ENCODE peak calls at places on chromosomes 12 and 14, in four cellular contexts. One of them, this sample, is unnamed.

GRCh38 chr12:116520801-116521471 is 38.2 kb upstream of the MAP1LC3B2 start:
- DNase-seq in tibial artery: no peak
- DNase-seq in IMR-90: peak; percentile 33
- DNase-seq in GM06990: no peak
- DNase-seq in this sample: no peak

GRCh38 chr12:72677187-72677586 is 405.0 kb downstream of the TRHDE start:
- DNase-seq in tibial artery: no peak
- DNase-seq in IMR-90: no peak
- DNase-seq in GM06990: no peak
- DNase-seq in this sample: no peak

GRCh38 chr14:50523271-50524041 is 8.9 kb downstream of the MAP4K5 start:
- DNase-seq in tibial artery: no peak
- DNase-seq in IMR-90: no peak
- DNase-seq in GM06990: no peak
- DNase-seq in this sample: no peak

GRCh38 chr12:109510196-109510595 is 32.8 kb downstream of the UBE3B start:
- DNase-seq in tibial artery: no peak
- DNase-seq in IMR-90: no peak
- DNase-seq in GM06990: no peak
- DNase-seq in this sample: no peak

GRCh38 chr12:109626378-109627115 is 53.0 kb downstream of the MVK start:
- DNase-seq in tibial artery: no peak
- DNase-seq in IMR-90: no peak
- DNase-seq in GM06990: no peak
- DNase-seq in this sample: no peak

GRCh38 chr14:101216725-101217463 is 313.4 kb upstream of the RTL1 start:
- DNase-seq in tibial artery: no peak
- DNase-seq in IMR-90: no peak
- DNase-seq in GM06990: no peak
- DNase-seq in this sample: no peak

GRCh38 chr14:54420478-54421116 is 20.6 kb downstream of the CNIH1 start:
- DNase-seq in tibial artery: peak; percentile 28
- DNase-seq in IMR-90: peak; percentile 58
- DNase-seq in GM06990: no peak
- DNase-seq in this sample: no peak

GRCh38 chr12:116382456-116382902 is 105.0 kb upstream of the MED13L start:
- DNase-seq in tibial artery: no peak
- DNase-seq in IMR-90: peak; percentile 72
- DNase-seq in GM06990: no peak
- DNase-seq in this sample: no peak

GRCh38 chr12:27515671-27516070 is 8.3 kb upstream of the PPFIBP1 start:
- DNase-seq in tibial artery: no peak
- DNase-seq in IMR-90: no peak
- DNase-seq in GM06990: no peak
- DNase-seq in this sample: no peak

GRCh38 chr14:50403433-50403832 is 6.8 kb upstream of the CDKL1 start:
- DNase-seq in tibial artery: no peak
- DNase-seq in IMR-90: peak; percentile 77
- DNase-seq in GM06990: no peak
- DNase-seq in this sample: no peak

GRCh38 chr12:43113153-43113552 is 438.9 kb downstream of the ADAMTS20 start:
- DNase-seq in tibial artery: no peak
- DNase-seq in IMR-90: no peak
- DNase-seq in GM06990: no peak
- DNase-seq in this sample: no peak

GRCh38 chr14:68633131-68633991 is 159.5 kb downstream of the ZFP36L1 start:
- DNase-seq in tibial artery: no peak
- DNase-seq in IMR-90: no peak
- DNase-seq in GM06990: no peak
- DNase-seq in this sample: no peak

GRCh38 chr12:97713217-97713616 is 250.6 kb downstream of the RMST start:
- DNase-seq in tibial artery: no peak
- DNase-seq in IMR-90: no peak
- DNase-seq in GM06990: no peak
- DNase-seq in this sample: no peak

GRCh38 chr12:97711392-97711791 is 248.8 kb downstream of the RMST start:
- DNase-seq in tibial artery: no peak
- DNase-seq in IMR-90: no peak
- DNase-seq in GM06990: no peak
- DNase-seq in this sample: no peak

GRCh38 chr12:97713972-97714588 is 251.5 kb downstream of the RMST start:
- DNase-seq in tibial artery: no peak
- DNase-seq in IMR-90: no peak
- DNase-seq in GM06990: no peak
- DNase-seq in this sample: no peak

DNA sequence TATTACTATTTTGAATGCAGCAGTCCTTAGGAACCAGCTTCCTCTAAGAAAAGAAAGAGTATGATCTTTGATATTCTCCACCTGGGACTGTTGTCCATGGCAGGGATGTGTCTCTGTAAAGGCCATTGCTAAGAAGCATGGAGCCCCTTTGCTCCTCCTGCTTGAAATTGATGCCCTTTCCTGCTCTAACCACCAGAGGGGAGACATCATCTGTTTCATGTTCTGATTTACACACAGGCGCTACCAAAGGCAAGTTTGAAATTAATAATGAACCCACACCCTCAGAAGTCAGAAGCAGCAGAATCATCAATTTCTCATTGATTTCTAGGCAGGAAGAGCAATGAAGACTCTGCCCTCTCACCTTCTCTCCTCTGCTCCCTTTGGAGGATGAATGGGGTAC is 253.8 kb downstream of the RMST start:
- DNase-seq in tibial artery: no peak
- DNase-seq in IMR-90: no peak
- DNase-seq in GM06990: no peak
- DNase-seq in this sample: no peak
- TF ChIP-seq CTCF in tibial artery: peak; percentile 31
- TF ChIP-seq CTCF in IMR-90: no peak
- TF ChIP-seq CTCF in GM06990: peak; percentile 60
- TF ChIP-seq CTCF in this sample: no peak

GRCh38 chr14:24390696-24391468 is 7.9 kb upstream of the NYNRIN start:
- DNase-seq in tibial artery: no peak
- DNase-seq in IMR-90: no peak
- DNase-seq in GM06990: no peak
- DNase-seq in this sample: no peak

GRCh38 chr14:24392327-24393098 is 6.3 kb upstream of the NYNRIN start:
- DNase-seq in tibial artery: no peak
- DNase-seq in IMR-90: peak; percentile 67
- DNase-seq in GM06990: no peak
- DNase-seq in this sample: no peak

GRCh38 chr14:24395609-24396580 is 2.9 kb upstream of the NYNRIN start:
- DNase-seq in tibial artery: no peak
- DNase-seq in IMR-90: no peak
- DNase-seq in GM06990: no peak
- DNase-seq in this sample: no peak

GRCh38 chr14:24397639-24398297 is 1.0 kb upstream of the NYNRIN start:
- DNase-seq in tibial artery: no peak
- DNase-seq in IMR-90: no peak
- DNase-seq in GM06990: no peak
- DNase-seq in this sample: no peak

DNA sequence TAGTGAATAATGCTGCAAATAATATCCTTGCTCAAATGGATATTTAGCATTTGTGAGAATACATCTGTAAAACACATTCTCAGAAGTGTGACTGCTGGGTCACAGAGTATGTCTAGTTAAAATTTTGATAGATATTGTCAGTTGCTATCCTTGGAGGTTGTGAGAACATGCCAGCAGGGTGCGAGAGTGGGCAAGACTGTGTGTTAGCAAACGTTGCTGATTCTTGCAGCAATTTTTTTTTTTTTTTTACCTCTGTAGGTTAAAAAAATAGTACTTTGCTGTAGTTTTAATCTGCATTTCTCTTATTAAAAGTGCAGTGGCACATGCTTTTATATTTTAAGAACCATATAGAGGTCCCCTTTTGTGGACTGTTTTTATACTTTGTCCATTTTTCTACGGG is 4.5 kb upstream of the NYNRIN start:
- DNase-seq in tibial artery: no peak
- DNase-seq in IMR-90: no peak
- DNase-seq in GM06990: no peak
- DNase-seq in this sample: no peak
- TF ChIP-seq CTCF in tibial artery: no peak
- TF ChIP-seq CTCF in IMR-90: no peak
- TF ChIP-seq CTCF in GM06990: no peak
- TF ChIP-seq CTCF in this sample: no peak

DNA sequence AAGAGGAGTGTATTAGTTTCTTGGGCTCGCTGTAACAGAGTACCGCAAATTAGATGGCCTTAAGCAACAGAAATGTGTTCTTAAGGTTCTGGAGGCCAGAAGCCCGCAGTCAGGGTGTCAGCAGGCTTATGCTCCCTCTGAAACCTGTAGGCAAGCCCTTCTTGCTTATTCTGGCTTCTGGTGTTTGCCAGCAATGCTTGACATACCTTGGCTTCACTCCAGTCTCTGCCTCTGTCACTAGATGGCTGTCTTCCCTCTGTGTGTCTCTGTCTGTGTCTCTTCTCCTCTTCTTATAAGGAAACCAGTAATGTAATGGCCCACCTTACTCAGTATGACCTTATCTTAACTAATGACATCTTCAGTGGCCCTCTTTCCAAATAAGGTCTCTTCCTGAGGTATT is 85.1 kb downstream of the DERA start:
- DNase-seq in tibial artery: no peak
- DNase-seq in IMR-90: peak; percentile 41
- DNase-seq in GM06990: no peak
- DNase-seq in this sample: peak; percentile 36
- TF ChIP-seq CTCF in tibial artery: no peak
- TF ChIP-seq CTCF in IMR-90: no peak
- TF ChIP-seq CTCF in GM06990: no peak
- TF ChIP-seq CTCF in this sample: no peak

GRCh38 chr14:75851574-75851866 is 130.3 kb downstream of the TGFB3 start:
- DNase-seq in tibial artery: no peak
- DNase-seq in IMR-90: no peak
- DNase-seq in GM06990: no peak
- DNase-seq in this sample: no peak
- TF ChIP-seq CTCF in tibial artery: no peak
- TF ChIP-seq CTCF in IMR-90: no peak
- TF ChIP-seq CTCF in GM06990: no peak
- TF ChIP-seq CTCF in this sample: no peak

DNA sequence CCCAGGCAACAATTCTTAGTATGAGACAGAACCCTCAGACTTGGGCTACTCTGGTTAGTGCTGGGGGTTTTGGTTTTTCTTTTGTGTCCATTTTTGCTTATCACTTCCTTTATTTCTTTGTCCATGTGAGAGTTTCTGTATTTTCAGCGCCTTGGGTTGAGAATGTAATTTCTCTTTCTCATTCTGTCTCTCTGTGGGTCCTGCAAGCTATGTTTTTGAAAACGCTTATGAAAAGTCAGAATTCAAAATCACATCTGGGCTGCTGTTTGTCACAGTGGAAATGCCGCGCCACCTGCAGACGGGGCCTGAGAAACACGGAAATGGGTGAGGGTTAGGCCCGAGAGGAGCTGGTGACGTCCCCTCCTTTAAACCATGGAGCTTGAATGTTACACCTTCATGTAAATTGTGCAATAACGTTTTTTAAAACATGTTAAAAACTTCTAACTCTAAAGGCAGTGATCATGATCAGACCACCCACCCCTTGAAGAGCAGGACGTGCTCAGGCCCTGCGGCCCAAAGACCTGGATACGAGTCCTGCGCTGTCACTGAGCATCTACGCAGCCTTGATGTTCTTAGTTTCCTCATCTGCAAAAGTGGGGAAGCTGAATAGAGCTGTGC is 26.1 kb downstream of the JDP2 start:
- DNase-seq in tibial artery: no peak
- DNase-seq in IMR-90: no peak
- DNase-seq in GM06990: peak; percentile 46
- DNase-seq in this sample: no peak
- TF ChIP-seq CTCF in tibial artery: no peak
- TF ChIP-seq CTCF in IMR-90: no peak
- TF ChIP-seq CTCF in GM06990: peak; percentile 62
- TF ChIP-seq CTCF in this sample: no peak

GRCh38 chr12:113002155-113002554 is 23.8 kb downstream of the OAS2 start:
- DNase-seq in tibial artery: no peak
- DNase-seq in IMR-90: no peak
- DNase-seq in GM06990: no peak
- DNase-seq in this sample: no peak
- TF ChIP-seq CTCF in tibial artery: no peak
- TF ChIP-seq CTCF in IMR-90: no peak
- TF ChIP-seq CTCF in GM06990: no peak
- TF ChIP-seq CTCF in this sample: no peak

GRCh38 chr12:113119980-113120669 is 15.4 kb downstream of the RASAL1 start:
- DNase-seq in tibial artery: no peak
- DNase-seq in IMR-90: no peak
- DNase-seq in GM06990: no peak
- DNase-seq in this sample: no peak

GRCh38 chr12:113115455-113116126 is 20.0 kb downstream of the RASAL1 start:
- DNase-seq in tibial artery: no peak
- DNase-seq in IMR-90: no peak
- DNase-seq in GM06990: no peak
- DNase-seq in this sample: no peak

GRCh38 chr12:113118142-113118541 is 17.4 kb downstream of the RASAL1 start:
- DNase-seq in tibial artery: no peak
- DNase-seq in IMR-90: no peak
- DNase-seq in GM06990: no peak
- DNase-seq in this sample: no peak

GRCh38 chr12:113116875-113117274 is 18.7 kb downstream of the RASAL1 start:
- DNase-seq in tibial artery: no peak
- DNase-seq in IMR-90: no peak
- DNase-seq in GM06990: no peak
- DNase-seq in this sample: no peak

GRCh38 chr12:113120670-113121370 is 14.7 kb downstream of the RASAL1 start:
- DNase-seq in tibial artery: no peak
- DNase-seq in IMR-90: no peak
- DNase-seq in GM06990: no peak
- DNase-seq in this sample: no peak
- TF ChIP-seq CTCF in tibial artery: no peak
- TF ChIP-seq CTCF in IMR-90: no peak
- TF ChIP-seq CTCF in GM06990: no peak
- TF ChIP-seq CTCF in this sample: no peak

GRCh38 chr14:92254786-92255185 is 68.2 kb upstream of the SLC24A4 start:
- DNase-seq in tibial artery: peak; percentile 52
- DNase-seq in IMR-90: peak; percentile 45
- DNase-seq in GM06990: no peak
- DNase-seq in this sample: no peak
- TF ChIP-seq CTCF in tibial artery: peak; percentile 7
- TF ChIP-seq CTCF in IMR-90: no peak
- TF ChIP-seq CTCF in GM06990: no peak
- TF ChIP-seq CTCF in this sample: no peak